ENCODE peak calls at places on chromosome 17, in six cellular contexts. One of them, this sample, is unnamed.

GRCh38 chr17:44345497-44346026 is 460 bp downstream of the GRN start:
- DNase-seq in sigmoid colon: no peak
- DNase-seq in cardiac fibroblast: peak; percentile 58
- DNase-seq in heart left ventricle: peak; percentile 63
- DNase-seq in prostate gland: peak; percentile 51
- DNase-seq in HFF-Myc: no peak
- DNase-seq in this sample: no peak

GRCh38 chr17:7843536-7844291 is 9.7 kb downstream of the KDM6B start:
- DNase-seq in prostate gland: peak; percentile 77
- DNase-seq in sigmoid colon: peak; percentile 90
- DNase-seq in HFF-Myc: no peak
- DNase-seq in heart left ventricle: peak; percentile 86
- DNase-seq in cardiac fibroblast: peak; percentile 91
- DNase-seq in this sample: peak; percentile 94

GRCh38 chr17:50312311-50312710 is 33.6 kb upstream of the XYLT2 start:
- DNase-seq in cardiac fibroblast: no peak
- DNase-seq in heart left ventricle: no peak
- DNase-seq in HFF-Myc: no peak
- DNase-seq in prostate gland: peak; percentile 29
- DNase-seq in sigmoid colon: no peak
- DNase-seq in this sample: no peak

GRCh38 chr17:58756246-58757161 is 850 bp downstream of the PPM1E start:
- DNase-seq in sigmoid colon: no peak
- DNase-seq in heart left ventricle: no peak
- DNase-seq in cardiac fibroblast: peak; percentile 9
- DNase-seq in HFF-Myc: no peak
- DNase-seq in prostate gland: no peak
- DNase-seq in this sample: peak; percentile 15

GRCh38 chr17:59365383-59365981 is 34.0 kb downstream of the YPEL2 start:
- DNase-seq in HFF-Myc: no peak
- DNase-seq in heart left ventricle: peak; percentile 40
- DNase-seq in prostate gland: no peak
- DNase-seq in sigmoid colon: peak; percentile 53
- DNase-seq in cardiac fibroblast: no peak
- DNase-seq in this sample: no peak

GRCh38 chr17:78164748-78165607 is 3.4 kb upstream of the SYNGR2 start:
- DNase-seq in prostate gland: no peak
- DNase-seq in heart left ventricle: no peak
- DNase-seq in HFF-Myc: no peak
- DNase-seq in sigmoid colon: no peak
- DNase-seq in cardiac fibroblast: no peak
- DNase-seq in this sample: no peak

GRCh38 chr17:11935734-11936406 is 61.4 kb downstream of the ZNF18 start:
- DNase-seq in sigmoid colon: no peak
- DNase-seq in cardiac fibroblast: peak; percentile 59
- DNase-seq in prostate gland: peak; percentile 38
- DNase-seq in HFF-Myc: no peak
- DNase-seq in heart left ventricle: peak; percentile 40
- DNase-seq in this sample: no peak

GRCh38 chr17:70006159-70006558 is 68.9 kb upstream of the KCNJ16 start:
- DNase-seq in cardiac fibroblast: peak; percentile 90
- DNase-seq in prostate gland: no peak
- DNase-seq in heart left ventricle: no peak
- DNase-seq in sigmoid colon: no peak
- DNase-seq in HFF-Myc: no peak
- DNase-seq in this sample: no peak

GRCh38 chr17:59829217-59830006 is 63.3 kb downstream of the TUBD1 start:
- DNase-seq in sigmoid colon: no peak
- DNase-seq in HFF-Myc: peak; percentile 98
- DNase-seq in cardiac fibroblast: peak; percentile 99
- DNase-seq in prostate gland: no peak
- DNase-seq in heart left ventricle: no peak
- DNase-seq in this sample: no peak

GRCh38 chr17:17353625-17354484 is 50.7 kb downstream of the NT5M start:
- DNase-seq in cardiac fibroblast: no peak
- DNase-seq in HFF-Myc: no peak
- DNase-seq in prostate gland: no peak
- DNase-seq in heart left ventricle: no peak
- DNase-seq in sigmoid colon: peak; percentile 52
- DNase-seq in this sample: no peak

GRCh38 chr17:40481106-40481505 is 20.3 kb downstream of the TNS4 start:
- DNase-seq in heart left ventricle: no peak
- DNase-seq in HFF-Myc: no peak
- DNase-seq in sigmoid colon: no peak
- DNase-seq in prostate gland: no peak
- DNase-seq in cardiac fibroblast: no peak
- DNase-seq in this sample: no peak

GRCh38 chr17:33778505-33779398 is 476.3 kb upstream of the CCL2 start:
- DNase-seq in heart left ventricle: no peak
- DNase-seq in prostate gland: peak; percentile 31
- DNase-seq in HFF-Myc: peak; percentile 26
- DNase-seq in cardiac fibroblast: peak; percentile 67
- DNase-seq in sigmoid colon: no peak
- DNase-seq in this sample: no peak

GRCh38 chr17:6489016-6489550 is 44.8 kb downstream of the PIMREG start:
- DNase-seq in cardiac fibroblast: no peak
- DNase-seq in HFF-Myc: no peak
- DNase-seq in sigmoid colon: peak; percentile 27
- DNase-seq in heart left ventricle: no peak
- DNase-seq in prostate gland: no peak
- DNase-seq in this sample: no peak

GRCh38 chr17:82751571-82752370 is at the start of gene TBCD:
- DNase-seq in HFF-Myc: peak; percentile 56
- DNase-seq in heart left ventricle: peak; percentile 92
- DNase-seq in prostate gland: peak; percentile 88
- DNase-seq in sigmoid colon: peak; percentile 95
- DNase-seq in cardiac fibroblast: peak; percentile 91
- DNase-seq in this sample: peak; percentile 86

GRCh38 chr17:33494156-33494555 is 201.1 kb upstream of the ASIC2 start:
- DNase-seq in prostate gland: no peak
- DNase-seq in heart left ventricle: no peak
- DNase-seq in cardiac fibroblast: peak; percentile 55
- DNase-seq in sigmoid colon: no peak
- DNase-seq in HFF-Myc: no peak
- DNase-seq in this sample: no peak

GRCh38 chr17:6314311-6314710 is 120.6 kb downstream of the AIPL1 start:
- DNase-seq in cardiac fibroblast: no peak
- DNase-seq in sigmoid colon: no peak
- DNase-seq in heart left ventricle: no peak
- DNase-seq in HFF-Myc: no peak
- DNase-seq in prostate gland: no peak
- DNase-seq in this sample: no peak

GRCh38 chr17:68809148-68809547 is 146.0 kb downstream of the ABCA8 start:
- DNase-seq in heart left ventricle: no peak
- DNase-seq in prostate gland: no peak
- DNase-seq in cardiac fibroblast: no peak
- DNase-seq in sigmoid colon: no peak
- DNase-seq in HFF-Myc: no peak
- DNase-seq in this sample: no peak

GRCh38 chr17:73571524-73572130 is 72.6 kb downstream of the SDK2 start:
- DNase-seq in sigmoid colon: no peak
- DNase-seq in cardiac fibroblast: no peak
- DNase-seq in heart left ventricle: no peak
- DNase-seq in HFF-Myc: no peak
- DNase-seq in prostate gland: no peak
- DNase-seq in this sample: no peak

GRCh38 chr17:19238167-19238505 is 970 bp downstream of the EPN2 start:
- DNase-seq in heart left ventricle: peak; percentile 59
- DNase-seq in HFF-Myc: no peak
- DNase-seq in cardiac fibroblast: peak; percentile 31
- DNase-seq in prostate gland: peak; percentile 46
- DNase-seq in sigmoid colon: peak; percentile 79
- DNase-seq in this sample: peak; percentile 21

GRCh38 chr17:62725791-62726249 is 82.3 kb downstream of the MARCHF10 start:
- DNase-seq in HFF-Myc: no peak
- DNase-seq in cardiac fibroblast: peak; percentile 42
- DNase-seq in prostate gland: peak; percentile 69
- DNase-seq in sigmoid colon: no peak
- DNase-seq in heart left ventricle: no peak
- DNase-seq in this sample: no peak

GRCh38 chr17:50661348-50661747 is 26.7 kb downstream of the ABCC3 start:
- DNase-seq in HFF-Myc: no peak
- DNase-seq in heart left ventricle: no peak
- DNase-seq in prostate gland: no peak
- DNase-seq in sigmoid colon: no peak
- DNase-seq in cardiac fibroblast: no peak
- DNase-seq in this sample: no peak

GRCh38 chr17:412211-413015 is 59.8 kb upstream of the RPH3AL start:
- DNase-seq in heart left ventricle: peak; percentile 44
- DNase-seq in sigmoid colon: no peak
- DNase-seq in cardiac fibroblast: peak; percentile 77
- DNase-seq in HFF-Myc: peak; percentile 35
- DNase-seq in prostate gland: peak; percentile 37
- DNase-seq in this sample: no peak

GRCh38 chr17:50944054-50944901 is 78.1 kb upstream of the TOB1 start:
- DNase-seq in prostate gland: peak; percentile 88
- DNase-seq in sigmoid colon: peak; percentile 88
- DNase-seq in cardiac fibroblast: peak; percentile 32
- DNase-seq in heart left ventricle: peak; percentile 91
- DNase-seq in HFF-Myc: no peak
- DNase-seq in this sample: no peak

GRCh38 chr17:28912281-28912937 is 9.5 kb upstream of the DHRS13 start:
- DNase-seq in heart left ventricle: no peak
- DNase-seq in cardiac fibroblast: no peak
- DNase-seq in prostate gland: no peak
- DNase-seq in sigmoid colon: no peak
- DNase-seq in HFF-Myc: no peak
- DNase-seq in this sample: no peak
- TF ChIP-seq CTCF in heart left ventricle: no peak
- TF ChIP-seq CTCF in cardiac fibroblast: peak; percentile 30
- TF ChIP-seq CTCF in prostate gland: no peak
- TF ChIP-seq CTCF in sigmoid colon: no peak
- TF ChIP-seq CTCF in HFF-Myc: peak; percentile 14
- TF ChIP-seq CTCF in this sample: no peak

GRCh38 chr17:79991924-79992656 is 43.6 kb downstream of the TBC1D16 start:
- DNase-seq in prostate gland: peak; percentile 82
- DNase-seq in HFF-Myc: no peak
- DNase-seq in heart left ventricle: peak; percentile 69
- DNase-seq in cardiac fibroblast: no peak
- DNase-seq in sigmoid colon: no peak
- DNase-seq in this sample: peak; percentile 34
- TF ChIP-seq CTCF in prostate gland: no peak
- TF ChIP-seq CTCF in HFF-Myc: no peak
- TF ChIP-seq CTCF in heart left ventricle: peak; percentile 7
- TF ChIP-seq CTCF in cardiac fibroblast: no peak
- TF ChIP-seq CTCF in sigmoid colon: peak; percentile 33
- TF ChIP-seq CTCF in this sample: no peak

DNA sequence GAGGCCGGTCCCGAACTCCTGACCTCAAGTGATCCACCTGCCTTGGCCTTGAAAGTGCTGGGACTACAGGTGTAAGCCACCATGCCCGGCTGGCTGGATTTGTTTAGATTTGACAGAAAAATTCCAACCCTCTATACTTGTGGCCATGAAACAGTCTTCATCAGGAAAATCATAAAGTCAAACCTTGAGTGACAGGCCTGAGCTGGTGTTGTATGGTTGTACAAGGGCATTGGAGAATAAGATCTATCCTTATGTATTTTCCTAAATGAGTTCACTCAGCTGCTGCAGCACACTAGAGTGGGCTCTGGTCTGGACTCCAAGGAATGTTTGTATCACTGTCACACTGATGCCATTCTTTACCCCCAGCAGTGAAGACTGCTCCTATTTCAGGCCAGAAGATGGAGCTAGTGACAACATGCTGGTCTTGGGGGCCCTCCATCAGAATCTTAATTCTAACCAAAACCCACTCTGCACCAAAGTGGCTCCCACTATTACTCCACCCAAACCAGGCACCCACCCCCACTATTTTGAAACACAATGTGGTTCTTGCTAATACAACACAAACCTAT is 27.4 kb downstream of the SNX11 start:
- DNase-seq in heart left ventricle: no peak
- DNase-seq in prostate gland: no peak
- DNase-seq in HFF-Myc: no peak
- DNase-seq in cardiac fibroblast: no peak
- DNase-seq in sigmoid colon: no peak
- DNase-seq in this sample: no peak
- TF ChIP-seq CTCF in heart left ventricle: no peak
- TF ChIP-seq CTCF in prostate gland: no peak
- TF ChIP-seq CTCF in HFF-Myc: no peak
- TF ChIP-seq CTCF in cardiac fibroblast: peak; percentile 17
- TF ChIP-seq CTCF in sigmoid colon: no peak
- TF ChIP-seq CTCF in this sample: no peak

DNA sequence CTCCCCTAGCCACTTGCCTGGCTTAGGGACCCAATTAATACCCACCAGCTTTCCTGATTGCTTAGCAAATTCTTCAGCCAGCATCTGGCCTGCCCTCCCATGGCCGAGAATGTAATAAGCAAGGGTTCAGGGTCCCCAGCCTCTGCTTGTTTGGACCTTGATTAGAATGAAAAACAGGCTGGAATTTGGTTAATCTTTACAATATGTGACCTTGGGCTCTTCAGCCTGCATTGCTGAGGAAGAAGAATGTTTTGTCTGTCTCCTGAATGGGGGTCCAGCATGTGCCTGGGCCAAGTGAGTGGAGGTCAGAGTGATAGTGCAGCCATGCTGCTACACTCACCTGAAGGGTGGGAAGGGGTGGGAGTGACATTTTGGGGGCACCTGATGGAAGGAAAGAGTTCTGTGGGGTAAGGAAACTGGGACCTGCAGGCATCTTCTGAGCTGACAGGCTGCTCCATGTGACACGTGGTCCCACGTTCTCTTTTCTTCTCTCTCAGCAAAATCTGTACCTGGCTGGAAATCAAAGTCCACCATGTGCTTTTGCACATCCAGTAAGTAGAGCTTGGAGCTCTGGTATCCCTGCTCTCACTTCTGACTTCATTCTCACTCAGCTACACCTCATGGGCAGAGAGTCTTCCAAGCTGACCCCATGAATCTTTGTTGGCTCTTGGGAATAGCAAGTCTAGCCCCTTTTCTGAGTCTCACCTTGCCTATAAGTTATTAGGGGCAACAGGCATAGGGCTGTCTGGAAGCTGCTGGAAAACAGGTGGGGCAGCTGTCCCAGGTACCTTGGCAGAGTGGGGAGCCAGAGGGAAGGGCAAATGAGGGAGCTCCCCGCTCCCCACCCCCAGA is 5.3 kb downstream of the TMEM106A start:
- DNase-seq in cardiac fibroblast: no peak
- DNase-seq in HFF-Myc: no peak
- DNase-seq in sigmoid colon: peak; percentile 34
- DNase-seq in prostate gland: no peak
- DNase-seq in heart left ventricle: no peak
- DNase-seq in this sample: no peak
- TF ChIP-seq CTCF in cardiac fibroblast: no peak
- TF ChIP-seq CTCF in HFF-Myc: no peak
- TF ChIP-seq CTCF in sigmoid colon: no peak
- TF ChIP-seq CTCF in prostate gland: no peak
- TF ChIP-seq CTCF in heart left ventricle: no peak
- TF ChIP-seq CTCF in this sample: no peak

This sample was measured in activated B cell treated with CpG ODN at 0.5 μM for 24 hours.